ENCODE peak calls at places on chromosome 6, in four cellular contexts. P is iris pigment epithelial cell, C is iPS-NIHi11, A is astrocyte of the spinal cord. G is an unnamed sample.

GRCh38 chr6:89985744-89986493 is 91.7 kb downstream of the GJA10 start:
- DNase-seq in P (peak; percentile 86), A (peak; percentile 93), C (no peak), G (peak; percentile 84)

GRCh38 chr6:53014744-53015143 is 19.7 kb upstream of the GSTA4 start:
- DNase-seq in P (no peak), A (no peak), C (no peak), G (no peak)

GRCh38 chr6:36735110-36735971 is 37.7 kb downstream of the RAB44 start:
- DNase-seq in A (peak; percentile 61), P (peak; percentile 97), C (no peak), G (peak; percentile 76)

GRCh38 chr6:5151955-5152401 is 66.8 kb downstream of the PPP1R3G start:
- DNase-seq in C (no peak), P (peak; percentile 80), A (peak; percentile 61), G (no peak)

GRCh38 chr6:22079788-22080187 is 217.0 kb downstream of the PRL start:
- DNase-seq in A (peak; percentile 61), C (no peak), P (peak; percentile 90), G (no peak)

GRCh38 chr6:134529921-134530320 is 212.0 kb upstream of the SGK1 start:
- DNase-seq in A (peak; percentile 45), C (no peak), P (peak; percentile 89), G (no peak)

GRCh38 chr6:161578478-161578877 is 304.6 kb upstream of the AGPAT4 start:
- DNase-seq in A (no peak), C (no peak), P (no peak), G (no peak)

GRCh38 chr6:97282238-97282725 is 734 bp downstream of the MMS22L start:
- DNase-seq in C (peak; percentile 23), A (peak; percentile 16), P (peak; percentile 23), G (peak; percentile 52)